ENCODE peak calls at places on chromosomes 3 and 15, in ten cellular contexts. One of them, this sample, is unnamed.

GRCh38 chr3:197171481-197172067 is 126.8 kb downstream of the DLG1 start:
- DNase-seq in AG04450: no peak
- DNase-seq in esophagus squamous epithelium: no peak
- DNase-seq in cardiac muscle cell: peak; percentile 31
- DNase-seq in left ventricle myocardium inferior: no peak
- DNase-seq in IMR-90: peak; percentile 47
- DNase-seq in endothelial cell of umbilical vein: no peak
- DNase-seq in spleen: no peak
- DNase-seq in CD8-positive, alpha-beta T cell: no peak
- DNase-seq in thoracic aorta: no peak
- DNase-seq in this sample: no peak

GRCh38 chr15:77507911-77508310 is 87.2 kb downstream of the HMG20A start:
- DNase-seq in AG04450: no peak
- DNase-seq in esophagus squamous epithelium: no peak
- DNase-seq in cardiac muscle cell: peak; percentile 86
- DNase-seq in left ventricle myocardium inferior: peak; percentile 71
- DNase-seq in IMR-90: peak; percentile 59
- DNase-seq in endothelial cell of umbilical vein: peak; percentile 82
- DNase-seq in spleen: no peak
- DNase-seq in CD8-positive, alpha-beta T cell: no peak
- DNase-seq in thoracic aorta: no peak
- DNase-seq in this sample: peak; percentile 66

GRCh38 chr3:55487376-55488241 is 503 bp upstream of the WNT5A start:
- DNase-seq in AG04450: no peak
- DNase-seq in esophagus squamous epithelium: no peak
- DNase-seq in cardiac muscle cell: peak; percentile 67
- DNase-seq in left ventricle myocardium inferior: peak; percentile 22
- DNase-seq in IMR-90: peak; percentile 73
- DNase-seq in endothelial cell of umbilical vein: peak; percentile 54
- DNase-seq in spleen: no peak
- DNase-seq in CD8-positive, alpha-beta T cell: no peak
- DNase-seq in thoracic aorta: no peak
- DNase-seq in this sample: peak; percentile 25

GRCh38 chr3:189824629-189825312 is 193.6 kb downstream of the TP63 start:
- DNase-seq in AG04450: peak; percentile 51
- DNase-seq in esophagus squamous epithelium: no peak
- DNase-seq in cardiac muscle cell: peak; percentile 73
- DNase-seq in left ventricle myocardium inferior: no peak
- DNase-seq in IMR-90: peak; percentile 91
- DNase-seq in endothelial cell of umbilical vein: peak; percentile 78
- DNase-seq in spleen: no peak
- DNase-seq in CD8-positive, alpha-beta T cell: no peak
- DNase-seq in thoracic aorta: no peak
- DNase-seq in this sample: no peak

GRCh38 chr15:89774492-89774891 is 1.6 kb upstream of the MESP2 start:
- DNase-seq in AG04450: no peak
- DNase-seq in esophagus squamous epithelium: no peak
- DNase-seq in cardiac muscle cell: no peak
- DNase-seq in left ventricle myocardium inferior: no peak
- DNase-seq in IMR-90: no peak
- DNase-seq in endothelial cell of umbilical vein: no peak
- DNase-seq in spleen: peak; percentile 28
- DNase-seq in CD8-positive, alpha-beta T cell: no peak
- DNase-seq in thoracic aorta: no peak
- DNase-seq in this sample: no peak

GRCh38 chr3:125965505-125965904 is 3.5 kb upstream of the ROPN1B start:
- DNase-seq in AG04450: no peak
- DNase-seq in esophagus squamous epithelium: no peak
- DNase-seq in cardiac muscle cell: no peak
- DNase-seq in left ventricle myocardium inferior: no peak
- DNase-seq in IMR-90: no peak
- DNase-seq in endothelial cell of umbilical vein: no peak
- DNase-seq in spleen: no peak
- DNase-seq in CD8-positive, alpha-beta T cell: no peak
- DNase-seq in thoracic aorta: no peak
- DNase-seq in this sample: no peak

GRCh38 chr3:131630117-131630516 is 127.3 kb upstream of the MRPL3 start:
- DNase-seq in AG04450: no peak
- DNase-seq in esophagus squamous epithelium: no peak
- DNase-seq in cardiac muscle cell: peak; percentile 7
- DNase-seq in left ventricle myocardium inferior: no peak
- DNase-seq in IMR-90: no peak
- DNase-seq in endothelial cell of umbilical vein: no peak
- DNase-seq in spleen: no peak
- DNase-seq in CD8-positive, alpha-beta T cell: no peak
- DNase-seq in thoracic aorta: no peak
- DNase-seq in this sample: no peak

GRCh38 chr3:43503067-43503728 is 118.6 kb downstream of the ANO10 start:
- DNase-seq in AG04450: no peak
- DNase-seq in esophagus squamous epithelium: no peak
- DNase-seq in cardiac muscle cell: peak; percentile 58
- DNase-seq in left ventricle myocardium inferior: no peak
- DNase-seq in IMR-90: peak; percentile 46
- DNase-seq in endothelial cell of umbilical vein: peak; percentile 67
- DNase-seq in spleen: no peak
- DNase-seq in CD8-positive, alpha-beta T cell: no peak
- DNase-seq in thoracic aorta: no peak
- DNase-seq in this sample: no peak

GRCh38 chr3:5017953-5018531 is 38.8 kb downstream of the BHLHE40 start:
- DNase-seq in AG04450: no peak
- DNase-seq in esophagus squamous epithelium: no peak
- DNase-seq in cardiac muscle cell: peak; percentile 54
- DNase-seq in left ventricle myocardium inferior: peak; percentile 74
- DNase-seq in IMR-90: no peak
- DNase-seq in endothelial cell of umbilical vein: no peak
- DNase-seq in spleen: peak; percentile 67
- DNase-seq in CD8-positive, alpha-beta T cell: no peak
- DNase-seq in thoracic aorta: peak; percentile 28
- DNase-seq in this sample: no peak

GRCh38 chr15:46442196-46442595 is 807.4 kb downstream of the SQOR start:
- DNase-seq in AG04450: no peak
- DNase-seq in esophagus squamous epithelium: no peak
- DNase-seq in cardiac muscle cell: no peak
- DNase-seq in left ventricle myocardium inferior: no peak
- DNase-seq in IMR-90: no peak
- DNase-seq in endothelial cell of umbilical vein: no peak
- DNase-seq in spleen: no peak
- DNase-seq in CD8-positive, alpha-beta T cell: no peak
- DNase-seq in thoracic aorta: no peak
- DNase-seq in this sample: no peak

GRCh38 chr3:47421741-47422649 is 41.2 kb downstream of the PTPN23 start:
- DNase-seq in AG04450: no peak
- DNase-seq in esophagus squamous epithelium: no peak
- DNase-seq in cardiac muscle cell: peak; percentile 25
- DNase-seq in left ventricle myocardium inferior: peak; percentile 68
- DNase-seq in IMR-90: no peak
- DNase-seq in endothelial cell of umbilical vein: no peak
- DNase-seq in spleen: peak; percentile 86
- DNase-seq in CD8-positive, alpha-beta T cell: no peak
- DNase-seq in thoracic aorta: no peak
- DNase-seq in this sample: no peak

GRCh38 chr15:67358812-67359211 is 104.2 kb downstream of the IQCH start:
- DNase-seq in AG04450: no peak
- DNase-seq in esophagus squamous epithelium: no peak
- DNase-seq in cardiac muscle cell: no peak
- DNase-seq in left ventricle myocardium inferior: no peak
- DNase-seq in IMR-90: no peak
- DNase-seq in endothelial cell of umbilical vein: no peak
- DNase-seq in spleen: no peak
- DNase-seq in CD8-positive, alpha-beta T cell: no peak
- DNase-seq in thoracic aorta: no peak
- DNase-seq in this sample: no peak

GRCh38 chr15:58967479-58967878 is 20.0 kb upstream of the RNF111 start:
- DNase-seq in AG04450: no peak
- DNase-seq in esophagus squamous epithelium: no peak
- DNase-seq in cardiac muscle cell: no peak
- DNase-seq in left ventricle myocardium inferior: no peak
- DNase-seq in IMR-90: no peak
- DNase-seq in endothelial cell of umbilical vein: no peak
- DNase-seq in spleen: no peak
- DNase-seq in CD8-positive, alpha-beta T cell: no peak
- DNase-seq in thoracic aorta: no peak
- DNase-seq in this sample: no peak

GRCh38 chr15:91524534-91524933 is 329.0 kb upstream of the SLCO3A1 start:
- DNase-seq in AG04450: no peak
- DNase-seq in esophagus squamous epithelium: no peak
- DNase-seq in cardiac muscle cell: no peak
- DNase-seq in left ventricle myocardium inferior: no peak
- DNase-seq in IMR-90: no peak
- DNase-seq in endothelial cell of umbilical vein: no peak
- DNase-seq in spleen: no peak
- DNase-seq in CD8-positive, alpha-beta T cell: no peak
- DNase-seq in thoracic aorta: no peak
- DNase-seq in this sample: no peak

GRCh38 chr15:73051402-73051810 is 857 bp upstream of the NEO1 start:
- DNase-seq in AG04450: no peak
- DNase-seq in esophagus squamous epithelium: no peak
- DNase-seq in cardiac muscle cell: no peak
- DNase-seq in left ventricle myocardium inferior: peak; percentile 62
- DNase-seq in IMR-90: no peak
- DNase-seq in endothelial cell of umbilical vein: no peak
- DNase-seq in spleen: no peak
- DNase-seq in CD8-positive, alpha-beta T cell: peak; percentile 22
- DNase-seq in thoracic aorta: no peak
- DNase-seq in this sample: peak; percentile 62

DNA sequence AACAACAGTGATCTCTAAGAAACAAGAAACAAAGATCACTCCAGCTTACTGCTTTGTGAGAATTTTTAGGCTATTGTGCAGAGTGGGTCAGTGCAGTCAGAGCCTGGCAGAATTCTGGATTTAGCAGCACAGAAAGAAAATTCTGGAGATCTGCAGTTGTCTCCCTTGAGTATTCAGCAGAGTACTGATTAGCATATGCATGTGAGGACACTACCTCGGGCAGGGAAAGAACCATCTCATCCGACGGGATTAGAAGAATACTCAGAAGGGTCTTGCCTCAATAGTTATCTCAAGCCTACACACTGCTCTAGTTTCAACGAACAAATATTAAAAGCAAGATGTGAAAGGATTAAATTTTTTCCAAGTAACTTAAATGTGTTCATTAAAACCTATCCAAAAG is 70.7 kb downstream of the TRPC1 start:
- DNase-seq in AG04450: no peak
- DNase-seq in esophagus squamous epithelium: no peak
- DNase-seq in cardiac muscle cell: no peak
- DNase-seq in left ventricle myocardium inferior: no peak
- DNase-seq in IMR-90: no peak
- DNase-seq in endothelial cell of umbilical vein: no peak
- DNase-seq in spleen: no peak
- DNase-seq in CD8-positive, alpha-beta T cell: no peak
- DNase-seq in thoracic aorta: no peak
- DNase-seq in this sample: no peak
- TF ChIP-seq CTCF in AG04450: no peak
- TF ChIP-seq CTCF in esophagus squamous epithelium: no peak
- TF ChIP-seq CTCF in cardiac muscle cell: no peak
- TF ChIP-seq CTCF in left ventricle myocardium inferior: no peak
- TF ChIP-seq CTCF in IMR-90: no peak
- TF ChIP-seq CTCF in endothelial cell of umbilical vein: no peak
- TF ChIP-seq CTCF in spleen: no peak
- TF ChIP-seq CTCF in CD8-positive, alpha-beta T cell: no peak
- TF ChIP-seq CTCF in thoracic aorta: no peak
- TF ChIP-seq CTCF in this sample: no peak

DNA sequence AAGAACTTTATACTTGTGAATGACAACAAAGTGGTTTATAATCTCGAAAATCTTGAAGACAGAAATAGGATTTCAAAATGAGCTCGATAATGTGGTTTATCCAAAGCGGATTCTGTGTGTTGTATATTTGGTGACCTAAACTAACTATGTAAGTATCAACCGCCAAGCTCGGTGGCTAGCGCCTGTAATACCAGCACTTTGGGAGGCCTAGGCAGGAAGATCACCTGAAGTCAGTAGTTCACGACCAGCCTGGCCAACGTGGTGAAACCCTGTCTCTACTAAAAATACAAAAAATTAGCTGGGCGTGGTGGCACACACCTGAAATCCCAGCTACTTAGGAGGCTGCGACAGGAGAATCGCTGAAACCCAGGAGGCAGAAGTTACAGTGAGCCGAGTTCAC is 2.2 kb downstream of the ATP13A3 start:
- DNase-seq in AG04450: no peak
- DNase-seq in esophagus squamous epithelium: no peak
- DNase-seq in cardiac muscle cell: no peak
- DNase-seq in left ventricle myocardium inferior: no peak
- DNase-seq in IMR-90: no peak
- DNase-seq in endothelial cell of umbilical vein: no peak
- DNase-seq in spleen: peak; percentile 58
- DNase-seq in CD8-positive, alpha-beta T cell: no peak
- DNase-seq in thoracic aorta: no peak
- DNase-seq in this sample: no peak
- H3K4me3 ChIP-seq in AG04450: peak overlapping the region; percentile 79
- H3K4me3 ChIP-seq in esophagus squamous epithelium: no peak overlapping the region
- H3K4me3 ChIP-seq in cardiac muscle cell: peak overlapping the region; percentile 84
- H3K4me3 ChIP-seq in left ventricle myocardium inferior: peak overlapping the region; percentile 80
- H3K4me3 ChIP-seq in IMR-90: no peak overlapping the region
- H3K4me3 ChIP-seq in endothelial cell of umbilical vein: no peak overlapping the region
- H3K4me3 ChIP-seq in spleen: no peak overlapping the region
- H3K4me3 ChIP-seq in CD8-positive, alpha-beta T cell: no peak overlapping the region
- H3K4me3 ChIP-seq in thoracic aorta: peak overlapping the region; percentile 71
- H3K4me3 ChIP-seq in this sample: no peak overlapping the region

GRCh38 chr3:79366414-79366813 is 401.4 kb downstream of the ROBO1 start:
- DNase-seq in AG04450: no peak
- DNase-seq in esophagus squamous epithelium: no peak
- DNase-seq in cardiac muscle cell: no peak
- DNase-seq in left ventricle myocardium inferior: no peak
- DNase-seq in IMR-90: peak; percentile 5
- DNase-seq in endothelial cell of umbilical vein: no peak
- DNase-seq in spleen: no peak
- DNase-seq in CD8-positive, alpha-beta T cell: no peak
- DNase-seq in thoracic aorta: no peak
- DNase-seq in this sample: no peak
- H3K27ac ChIP-seq in AG04450: peak overlapping the region; percentile 34
- H3K27ac ChIP-seq in esophagus squamous epithelium: no peak overlapping the region
- H3K27ac ChIP-seq in cardiac muscle cell: no peak overlapping the region
- H3K27ac ChIP-seq in left ventricle myocardium inferior: no peak overlapping the region
- H3K27ac ChIP-seq in IMR-90: peak overlapping the region; percentile 12
- H3K27ac ChIP-seq in endothelial cell of umbilical vein: no peak overlapping the region
- H3K27ac ChIP-seq in spleen: no peak overlapping the region
- H3K27ac ChIP-seq in CD8-positive, alpha-beta T cell: no peak overlapping the region
- H3K27ac ChIP-seq in thoracic aorta: no peak overlapping the region
- H3K27ac ChIP-seq in this sample: no peak overlapping the region

DNA sequence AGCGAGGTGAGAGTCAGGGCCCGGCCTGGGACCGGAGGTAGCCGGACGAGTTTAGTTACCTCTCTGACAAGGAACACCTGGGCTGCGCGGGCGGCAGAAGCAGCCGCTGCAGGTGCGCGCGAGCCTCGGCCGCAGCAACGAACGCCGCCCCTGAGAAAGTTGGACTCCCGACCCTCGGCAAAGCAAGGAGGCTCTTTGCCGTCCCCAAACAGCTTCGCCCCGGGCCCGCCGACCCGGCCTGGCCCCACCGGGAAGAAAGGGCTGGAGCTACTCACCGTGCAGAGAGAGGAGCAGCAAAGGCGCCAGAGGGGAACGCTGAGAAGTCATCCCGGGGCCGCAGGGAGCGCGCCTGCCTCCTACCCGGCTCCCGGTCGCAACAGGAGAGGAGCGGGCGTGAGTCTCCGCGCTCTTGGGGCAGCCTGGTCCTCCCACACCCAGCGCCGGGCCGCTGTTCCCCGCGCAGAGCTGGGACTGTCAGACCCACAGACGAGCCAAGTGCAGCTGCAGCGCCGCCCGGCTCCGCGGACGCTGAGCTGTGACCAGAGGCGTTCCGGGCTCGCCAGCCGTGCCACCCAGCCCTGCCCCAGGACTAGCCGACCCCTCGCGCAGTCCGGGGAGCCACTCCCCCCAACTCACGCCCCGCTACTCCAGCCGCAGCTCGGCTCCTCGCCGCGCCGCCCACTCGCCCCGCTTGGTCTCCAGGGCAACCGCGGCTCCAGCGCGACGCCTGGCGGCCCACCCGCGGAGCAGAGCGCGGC is at the start of gene IGSF11:
- DNase-seq in AG04450: no peak
- DNase-seq in esophagus squamous epithelium: no peak
- DNase-seq in cardiac muscle cell: peak; percentile 50
- DNase-seq in left ventricle myocardium inferior: peak; percentile 53
- DNase-seq in IMR-90: peak; percentile 20
- DNase-seq in endothelial cell of umbilical vein: peak; percentile 61
- DNase-seq in spleen: peak; percentile 83
- DNase-seq in CD8-positive, alpha-beta T cell: peak; percentile 64
- DNase-seq in thoracic aorta: no peak
- DNase-seq in this sample: peak; percentile 31
- TF ChIP-seq CTCF in AG04450: peak; percentile 30
- TF ChIP-seq CTCF in esophagus squamous epithelium: peak; percentile 63
- TF ChIP-seq CTCF in cardiac muscle cell: peak; percentile 40
- TF ChIP-seq CTCF in left ventricle myocardium inferior: peak; percentile 79
- TF ChIP-seq CTCF in IMR-90: peak; percentile 54
- TF ChIP-seq CTCF in endothelial cell of umbilical vein: peak; percentile 54
- TF ChIP-seq CTCF in spleen: no peak
- TF ChIP-seq CTCF in CD8-positive, alpha-beta T cell: peak; percentile 67
- TF ChIP-seq CTCF in thoracic aorta: peak; percentile 34
- TF ChIP-seq CTCF in this sample: peak; percentile 93